ENCODE peak calls at places on chromosomes 16 and 17, in seven cellular contexts. P is progenitor cell of endocrine pancreas, F is fibroblast of the aortic adventitia, J is fibroblast of pulmonary artery, E is nephron progenitor cell, Q is heart left ventricle, T is ascending aorta. B is an unnamed sample.
A peak's percentile ranks its signal among the peaks of the same experiment; 100 is the strongest.

GRCh38 chr16:54077412-54077821 is 209.2 kb downstream of the IRX3 start:
- DNase-seq in T (no peak), E (no peak), Q (no peak), P (no peak), F (peak; percentile 57), J (peak; percentile 61), B (peak; percentile 90)

GRCh38 chr17:68420065-68420847 is 37.0 kb downstream of the WIPI1 start:
- DNase-seq in Q (no peak), J (no peak), T (no peak), F (no peak), P (no peak), E (no peak), B (no peak)

GRCh38 chr16:85902366-85903155 is 3.6 kb downstream of the IRF8 start:
- DNase-seq in E (peak; percentile 22), P (no peak), J (peak; percentile 8), T (no peak), Q (no peak), F (no peak), B (no peak)

GRCh38 chr16:56145369-56145768 is 45.9 kb upstream of the GNAO1 start:
- DNase-seq in E (no peak), T (no peak), P (no peak), J (no peak), F (no peak), Q (no peak), B (no peak)

GRCh38 chr17:59666235-59666634 is 41.0 kb downstream of the PTRH2 start:
- DNase-seq in J (peak; percentile 25), P (no peak), Q (no peak), F (no peak), T (no peak), E (no peak), B (peak; percentile 37)

GRCh38 chr17:6384481-6384880 is 50.4 kb downstream of the AIPL1 start:
- DNase-seq in E (no peak), Q (no peak), F (no peak), T (no peak), J (no peak), P (no peak), B (no peak)

GRCh38 chr17:2347805-2348685 is 10.7 kb downstream of the SGSM2 start:
- DNase-seq in Q (no peak), P (no peak), F (peak; percentile 63), J (peak; percentile 66), T (no peak), E (peak; percentile 47), B (peak; percentile 61)

GRCh38 chr16:82038941-82039340 is 3.9 kb downstream of the HSD17B2 start:
- DNase-seq in J (no peak), E (no peak), P (no peak), T (no peak), Q (no peak), F (no peak), B (no peak)

GRCh38 chr17:32158870-32159585 is 16.7 kb downstream of the RHOT1 start:
- DNase-seq in F (no peak), E (no peak), P (no peak), J (no peak), Q (no peak), T (no peak), B (no peak)

GRCh38 chr16:85986931-85987749 is 88.2 kb downstream of the IRF8 start:
- DNase-seq in J (no peak), P (peak; percentile 27), E (peak; percentile 56), T (no peak), F (no peak), Q (no peak), B (peak; percentile 4)

GRCh38 chr17:5184284-5184683 is 7.4 kb downstream of the ZNF594 start:
- DNase-seq in P (no peak), Q (no peak), T (no peak), J (no peak), E (no peak), F (no peak), B (no peak)

GRCh38 chr16:12543700-12544476 is 259.8 kb downstream of the CPPED1 start:
- DNase-seq in T (no peak), F (no peak), E (no peak), Q (no peak), J (no peak), P (no peak), B (no peak)

GRCh38 chr17:59853168-59853918 is 39.4 kb downstream of the TUBD1 start:
- DNase-seq in Q (no peak), J (peak; percentile 92), P (no peak), E (no peak), F (peak; percentile 80), T (no peak), B (peak; percentile 90)

GRCh38 chr17:56679767-56680422 is 86.4 kb downstream of the NOG start:
- DNase-seq in P (no peak), Q (no peak), J (no peak), E (no peak), T (no peak), F (no peak), B (no peak)

GRCh38 chr17:61000911-61001310 is 323.3 kb downstream of the BCAS3 start:
- DNase-seq in F (peak; percentile 68), Q (no peak), P (no peak), J (peak; percentile 61), E (no peak), T (no peak), B (peak; percentile 4)

GRCh38 chr17:69141802-69142472 is at the start of gene ABCA6:
- DNase-seq in P (no peak), J (peak; percentile 93), F (peak; percentile 86), T (no peak), E (no peak), Q (no peak), B (peak; percentile 70)

GRCh38 chr16:11688520-11688886 is 20.2 kb downstream of the SNN start:
- DNase-seq in P (no peak), F (no peak), T (no peak), E (no peak), J (no peak), Q (no peak), B (no peak)

GRCh38 chr17:38724337-38724988 is 5.7 kb upstream of the CISD3 start:
- DNase-seq in J (no peak), T (no peak), E (no peak), Q (peak; percentile 75), F (no peak), P (no peak), B (no peak)

GRCh38 chr16:22318690-22319358 is 21.6 kb downstream of the POLR3E start:
- DNase-seq in F (peak; percentile 25), Q (no peak), J (peak; percentile 48), E (peak; percentile 30), T (no peak), P (no peak), B (peak; percentile 47)
- TF ChIP-seq CTCF in F (peak; percentile 60), Q (peak; percentile 46), J (peak; percentile 60), E (no peak), T (peak; percentile 52), P (peak; percentile 41), B (peak; percentile 65)

DNA sequence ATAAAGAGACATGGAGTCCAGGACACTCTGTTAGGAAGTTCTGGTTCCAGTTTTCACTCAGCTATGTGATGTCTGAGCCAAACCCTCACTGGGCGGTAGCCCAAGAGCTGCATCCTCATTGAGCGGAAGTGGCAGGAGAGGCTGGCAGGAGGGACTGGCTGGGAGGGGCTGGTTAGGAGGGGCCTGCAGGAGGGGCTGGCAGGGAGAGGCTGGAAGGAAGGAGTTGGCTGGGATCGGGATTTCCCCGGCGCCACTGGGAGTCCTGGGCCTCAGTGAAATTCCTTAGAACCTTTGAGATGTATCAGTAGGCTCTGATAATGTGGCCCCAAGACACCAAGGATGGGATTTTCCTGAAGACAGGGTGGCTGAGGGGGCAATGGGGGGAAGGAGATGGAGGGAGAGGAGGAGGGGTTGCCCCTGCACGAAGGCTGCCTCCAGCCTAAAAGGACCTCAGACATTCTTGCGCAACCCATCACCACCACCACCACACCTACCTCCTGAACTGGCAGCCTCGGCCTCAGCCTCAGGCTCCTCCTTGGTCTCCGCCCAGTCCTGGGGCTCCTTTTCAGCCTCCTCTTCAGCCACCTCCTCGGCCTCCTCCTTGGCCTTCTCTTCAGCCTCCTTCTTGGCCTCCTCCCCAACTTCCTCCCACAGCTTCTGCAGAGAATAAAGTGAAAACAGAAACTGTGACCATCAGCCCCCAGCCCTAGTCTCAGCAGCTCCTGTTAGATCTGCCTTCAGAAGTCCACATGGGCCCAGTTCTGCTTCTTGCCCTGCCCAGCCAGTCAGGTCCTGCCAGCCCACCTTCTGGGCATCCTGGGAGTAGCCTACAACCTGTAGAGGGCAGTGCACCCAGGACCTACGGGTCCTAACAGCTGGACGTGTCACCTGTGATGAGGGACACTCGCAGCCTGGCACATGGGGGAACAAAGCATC is 31.7 kb downstream of the CNGB1 start:
- DNase-seq in F (peak; percentile 91), Q (peak; percentile 87), J (peak; percentile 72), E (no peak), T (no peak), P (no peak), B (peak; percentile 95)
- TF ChIP-seq CTCF in F (peak; percentile 15), Q (no peak), J (peak; percentile 20), E (no peak), T (no peak), P (peak; percentile 25), B (no peak)

DNA sequence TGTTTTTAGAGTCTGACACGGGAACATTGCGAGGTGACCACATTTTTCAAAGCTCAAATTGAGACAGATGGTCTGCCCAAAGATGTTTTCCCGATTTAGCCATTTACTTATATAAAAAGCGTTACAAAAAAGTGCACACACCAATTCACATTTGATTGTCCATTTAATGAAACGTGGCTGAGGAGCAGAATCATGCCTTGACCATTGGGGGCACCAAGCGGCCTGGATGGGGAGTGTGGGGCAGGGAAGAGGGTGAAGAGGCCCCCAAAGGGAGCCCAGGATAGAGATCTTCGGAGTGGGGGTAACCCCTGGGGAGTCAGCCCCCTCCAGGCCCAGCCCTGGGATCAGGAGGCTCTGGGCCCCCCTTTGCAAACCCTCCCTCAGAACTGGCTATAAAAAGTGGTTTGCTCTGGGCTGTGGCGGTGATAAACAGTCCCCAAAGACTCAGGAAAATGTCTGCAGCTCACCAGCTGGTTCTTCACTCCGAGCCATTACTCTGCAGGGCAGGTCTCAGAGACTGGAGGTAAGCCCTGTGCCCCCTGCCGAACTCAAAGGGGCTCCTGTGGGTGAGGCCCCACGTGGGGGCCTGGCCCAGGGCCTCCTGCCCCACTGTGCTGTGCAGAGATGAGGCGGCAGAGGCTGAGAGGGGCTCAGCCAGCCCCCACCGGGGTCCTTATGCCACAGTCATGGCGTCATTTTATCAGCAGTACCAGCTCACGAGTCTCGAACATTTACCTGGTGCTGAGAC is 105.9 kb upstream of the SEC14L1 start:
- DNase-seq in J (no peak), T (no peak), P (no peak), Q (no peak), F (no peak), E (no peak), B (no peak)
- TF ChIP-seq CTCF in J (no peak), T (no peak), P (no peak), Q (no peak), F (no peak), E (no peak), B (no peak)

DNA sequence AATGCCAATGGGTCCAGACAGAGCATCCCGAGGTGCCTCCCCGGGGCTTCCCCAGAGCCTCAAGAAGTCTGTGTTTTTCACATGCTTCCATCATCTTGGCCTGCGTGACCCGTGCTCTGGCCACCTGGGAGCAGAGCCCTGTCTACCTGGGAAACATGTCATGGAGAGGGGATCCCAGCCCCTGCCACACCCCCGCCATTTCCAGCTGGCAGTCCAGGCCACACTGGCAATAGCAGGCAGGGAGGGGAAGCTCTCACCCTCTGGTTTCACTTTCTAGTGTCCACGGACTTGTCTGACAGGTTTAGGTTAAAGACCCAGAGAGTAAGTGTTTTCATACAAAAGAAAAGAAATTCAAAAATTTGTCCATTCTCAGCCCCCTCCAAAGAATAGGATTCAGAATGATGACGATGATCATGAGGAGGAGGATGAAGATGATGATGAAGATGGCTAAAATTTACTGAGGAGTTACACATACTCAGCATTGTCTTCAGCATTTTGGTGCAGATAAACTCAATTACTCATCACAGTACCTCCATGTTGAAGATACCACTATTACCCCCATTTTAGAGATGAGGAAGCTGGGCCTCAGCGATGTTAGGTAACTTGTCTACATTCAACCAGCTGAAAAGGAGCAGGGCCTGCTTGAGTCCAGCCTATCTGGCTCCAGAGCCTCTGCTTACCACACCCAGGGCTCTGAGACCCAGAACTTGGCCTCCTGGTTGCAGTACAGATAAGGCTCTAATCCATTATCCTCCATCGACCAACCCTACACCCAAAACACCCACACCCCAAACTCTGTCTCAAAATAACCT is 9.2 kb downstream of the SMIM5 start:
- DNase-seq in F (no peak), Q (no peak), P (no peak), E (no peak), T (no peak), J (no peak), B (no peak)
- TF ChIP-seq CTCF in F (no peak), Q (no peak), P (no peak), E (no peak), T (no peak), J (no peak), B (no peak)